ENCODE peak calls at places on chromosomes 11 and 22, in four cellular contexts. C is astrocyte of the spinal cord, B is heart right ventricle, P is right lobe of liver. E is an unnamed sample.

GRCh38 chr11:124897681-124898680 is at the start of gene ROBO4:
- DNase-seq in C (peak; percentile 94), B (peak; percentile 83), P (no peak), E (no peak)

GRCh38 chr11:130477646-130478203 is 29.3 kb downstream of the ADAMTS15 start:
- DNase-seq in C (peak; percentile 39), P (no peak), B (no peak), E (no peak)

GRCh38 chr11:108703916-108704315 is 39.0 kb downstream of the DDX10 start:
- DNase-seq in B (no peak), C (no peak), P (no peak), E (no peak)

GRCh38 chr11:72308226-72309073 is 64.5 kb upstream of the PHOX2A start:
- DNase-seq in C (peak; percentile 91), B (no peak), P (no peak), E (no peak)

GRCh38 chr11:121762820-121763219 is 310.1 kb upstream of the SORL1-AS1 start:
- DNase-seq in P (no peak), B (no peak), C (peak; percentile 54), E (no peak)

GRCh38 chr11:1138053-1138452 is 19.7 kb upstream of the MUC5AC start:
- DNase-seq in B (no peak), P (no peak), C (peak; percentile 26), E (no peak)

GRCh38 chr11:118790357-118791014 is 478 bp downstream of the DDX6 start:
- DNase-seq in C (peak; percentile 71), B (peak; percentile 71), P (peak; percentile 75), E (peak; percentile 51)

GRCh38 chr11:129652828-129653227 is 162.8 kb upstream of the TMEM45B start:
- DNase-seq in P (no peak), C (peak; percentile 80), B (no peak), E (no peak)

GRCh38 chr11:60852060-60852638 is 3.6 kb downstream of the PTGDR2 start:
- DNase-seq in B (no peak), P (peak; percentile 86), C (no peak), E (no peak)

GRCh38 chr11:8786933-8787332 is 104.3 kb downstream of the RPL27A start:
- DNase-seq in B (no peak), P (no peak), C (no peak), E (no peak)

GRCh38 chr11:108669711-108670110 is 4.8 kb downstream of the DDX10 start:
- DNase-seq in P (no peak), C (no peak), B (no peak), E (no peak)

GRCh38 chr11:31240340-31240904 is 129.1 kb downstream of the DCDC1 start:
- DNase-seq in C (peak; percentile 50), P (no peak), B (peak; percentile 9), E (no peak)
- TF ChIP-seq CTCF in C (peak; percentile 63), P (peak; percentile 37), B (no peak), E (peak; percentile 42)

GRCh38 chr11:47516984-47517853 is 35.7 kb downstream of the CELF1 start:
- DNase-seq in C (no peak), B (no peak), P (no peak), E (no peak)
- TF ChIP-seq CTCF in C (no peak), B (no peak), P (no peak), E (no peak)

DNA sequence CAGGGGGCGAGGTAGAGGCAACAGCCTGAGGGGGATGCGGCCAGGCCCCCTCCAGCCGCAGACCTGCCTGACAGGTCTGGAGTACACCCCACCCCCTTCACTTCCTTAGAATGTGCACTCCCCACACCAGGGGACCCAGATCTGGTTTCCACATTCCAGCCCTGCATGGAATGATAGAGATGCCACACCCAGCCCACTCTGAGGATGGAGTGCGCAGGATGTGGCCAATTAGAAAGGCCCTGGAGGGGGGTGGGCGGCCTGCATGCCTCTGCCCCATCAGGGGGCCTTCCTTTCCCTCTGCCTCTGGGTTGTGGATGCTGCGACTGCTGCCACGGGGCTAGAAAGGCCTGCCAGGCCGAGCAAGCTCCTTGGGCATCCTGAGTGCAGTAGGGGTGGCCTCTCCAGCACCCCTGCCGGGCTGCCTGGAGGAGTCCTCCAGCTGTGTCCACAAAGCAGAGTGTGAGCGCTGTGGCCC is 28.2 kb upstream of the MGAT3 start:
- DNase-seq in C (peak; percentile 87), P (peak; percentile 30), B (no peak), E (no peak)
- TF ChIP-seq CTCF in C (no peak), P (no peak), B (no peak), E (no peak)

GRCh38 chr11:110469101-110469500 is 39.4 kb downstream of the FDX1 start:
- DNase-seq in P (no peak), B (no peak), C (no peak), E (no peak)

GRCh38 chr11:110467556-110467955 is 37.8 kb downstream of the FDX1 start:
- DNase-seq in B (no peak), P (no peak), C (no peak), E (no peak)

GRCh38 chr11:110468095-110468494 is 38.3 kb downstream of the FDX1 start:
- DNase-seq in P (no peak), B (no peak), C (no peak), E (no peak)

GRCh38 chr11:110463153-110463552 is 33.4 kb downstream of the FDX1 start:
- DNase-seq in B (peak; percentile 14), C (peak; percentile 57), P (no peak), E (no peak)
- TF ChIP-seq CTCF in B (peak; percentile 17), C (peak; percentile 68), P (peak; percentile 20), E (peak; percentile 50)

GRCh38 chr11:106152824-106153223 is 75.4 kb downstream of the AASDHPPT start:
- DNase-seq in P (no peak), B (no peak), C (peak; percentile 26), E (no peak)

GRCh38 chr11:106156290-106156937 is 79.0 kb downstream of the AASDHPPT start:
- DNase-seq in C (peak; percentile 78), B (no peak), P (no peak), E (no peak)

GRCh38 chr11:106152013-106152412 is 74.6 kb downstream of the AASDHPPT start:
- DNase-seq in C (peak; percentile 19), B (no peak), P (no peak), E (no peak)
- TF ChIP-seq CTCF in C (no peak), B (no peak), P (no peak), E (no peak)

DNA sequence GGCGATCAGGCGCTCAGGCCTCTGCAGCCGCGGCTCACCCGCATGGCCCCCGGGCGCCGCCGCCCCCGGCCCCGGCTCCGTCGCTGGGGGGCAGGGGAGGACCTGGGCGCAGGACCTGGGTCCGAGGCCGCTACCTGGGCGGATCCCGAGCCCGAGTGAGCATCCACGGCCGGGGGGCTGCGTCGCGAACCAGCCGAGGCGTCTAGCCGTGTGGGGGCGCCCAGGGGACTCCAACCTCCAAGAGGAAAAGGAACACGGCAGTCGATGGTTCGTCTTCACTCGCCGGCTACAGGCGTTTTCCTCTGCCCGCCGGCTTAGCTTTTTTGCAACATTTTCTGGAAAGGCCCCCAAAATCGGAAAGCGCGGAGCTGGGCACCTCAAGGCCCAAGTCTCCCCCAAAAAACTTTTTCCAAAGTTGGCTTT is 698 bp downstream of the PDGFB start:
- DNase-seq in B (no peak), P (no peak), C (no peak), E (no peak)
- TF ChIP-seq CTCF in B (no peak), P (no peak), C (peak; percentile 13), E (no peak)

DNA sequence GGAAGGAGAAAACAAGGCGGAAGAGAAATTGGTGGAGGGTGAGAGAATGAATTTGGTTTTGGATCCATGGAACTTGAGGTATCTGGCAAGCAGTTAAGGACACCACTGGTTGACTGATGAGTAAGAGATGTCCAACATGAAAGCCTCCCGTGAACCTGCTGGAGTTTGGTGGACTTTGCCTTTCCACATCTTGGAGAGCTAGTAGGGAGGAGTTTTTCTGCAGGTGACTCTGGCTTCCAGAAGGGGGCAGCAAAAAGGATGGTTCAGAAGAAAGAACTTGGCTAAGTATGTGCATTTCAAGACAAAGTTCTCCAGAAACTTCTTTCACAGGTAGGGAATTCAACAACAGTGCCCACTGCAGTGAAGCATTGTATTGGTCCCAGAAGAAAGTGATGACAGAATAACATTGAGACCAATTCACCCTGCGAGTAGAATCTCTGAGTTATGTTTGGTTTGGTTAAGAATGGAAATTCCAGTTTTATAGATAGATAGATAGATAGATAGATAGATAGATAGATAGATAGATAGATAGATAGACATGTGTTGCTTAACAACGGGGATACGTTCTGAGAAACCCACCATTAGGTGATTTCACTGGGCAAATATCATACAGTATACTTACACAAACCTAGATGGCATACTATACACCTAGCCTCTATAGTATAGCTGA is 28.5 kb downstream of the DCDC1 start:
- DNase-seq in C (peak; percentile 20), P (no peak), B (no peak), E (no peak)
- TF ChIP-seq CTCF in C (peak; percentile 72), P (no peak), B (no peak), E (peak; percentile 52)

DNA sequence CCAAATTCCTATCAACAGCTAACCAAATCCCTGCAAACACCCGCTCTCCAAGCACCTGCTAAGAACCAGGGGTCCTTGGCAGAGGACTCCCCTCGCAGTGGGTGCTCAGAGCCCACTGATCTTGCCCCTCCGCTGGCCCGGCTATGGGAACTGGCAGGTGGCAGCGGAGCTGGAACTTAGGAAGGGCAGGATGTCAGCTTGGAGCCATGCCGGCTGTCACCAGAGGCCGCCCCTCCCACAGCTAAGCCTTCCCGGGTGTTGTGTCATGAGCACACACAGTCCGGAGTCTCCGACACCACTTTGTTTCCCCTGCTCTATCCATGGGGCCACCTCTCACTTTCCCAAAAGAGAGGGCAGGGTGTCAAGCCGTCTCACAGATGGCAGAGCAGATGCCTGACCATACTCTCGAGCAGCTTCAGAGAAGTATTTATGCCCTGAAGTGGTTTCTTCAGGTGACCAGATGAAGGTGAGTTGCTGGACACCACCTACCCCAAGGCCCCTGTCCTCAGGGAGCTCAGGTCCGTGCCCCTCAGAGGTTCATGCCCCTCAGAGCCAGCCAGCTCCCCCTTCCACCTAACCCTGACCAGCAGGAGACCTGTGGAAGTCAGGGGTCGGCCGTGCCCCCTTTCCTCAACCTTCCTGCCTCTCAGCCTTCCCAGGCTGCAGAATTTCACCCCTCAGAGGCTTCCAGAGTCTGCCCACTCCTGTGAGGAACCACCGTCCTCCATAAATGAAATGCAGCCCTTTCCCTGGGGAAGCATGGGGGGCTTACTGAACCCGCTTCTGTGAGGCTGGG is 545.7 kb upstream of the B3GAT1 start:
- DNase-seq in B (no peak), P (no peak), C (no peak), E (no peak)
- TF ChIP-seq CTCF in B (no peak), P (no peak), C (no peak), E (no peak)

DNA sequence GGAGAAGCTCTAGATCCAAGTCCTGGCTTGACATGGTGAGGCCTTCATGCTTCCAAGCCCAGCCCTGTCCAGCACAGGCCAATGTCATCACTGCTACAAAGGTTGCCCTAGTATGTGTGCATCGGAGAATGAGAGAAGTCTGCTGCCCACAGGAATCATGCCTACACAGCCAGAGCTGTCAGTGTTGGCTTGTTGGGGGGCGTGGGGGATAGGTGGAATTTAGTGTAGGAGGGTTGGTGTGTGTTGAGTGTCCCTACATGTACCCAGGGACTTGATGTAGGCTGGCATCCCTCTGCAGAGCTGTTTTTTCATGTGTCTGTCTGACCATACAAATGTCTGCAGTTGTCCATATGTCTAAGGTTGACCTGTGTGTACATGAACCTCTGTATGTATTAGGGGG is 37.6 kb downstream of the SLC22A12 start:
- DNase-seq in B (no peak), C (no peak), P (no peak), E (no peak)
- TF ChIP-seq CTCF in B (no peak), C (no peak), P (no peak), E (no peak)

E was measured in CD14-positive monocyte.